ENCODE peak calls at places on chromosomes 1 and 21, in eight cellular contexts. T is AG10803, V is NB4, A is left lung, M is H9, J is heart left ventricle, C is neural crest cell, H is progenitor cell of endocrine pancreas. I is an unnamed sample.

GRCh38 chr1:245587435-245588105 is 432.8 kb downstream of the KIF26B start:
- DNase-seq in T (no peak), V (no peak), A (no peak), M (no peak), J (no peak), C (no peak), H (no peak), I (no peak)

GRCh38 chr1:4003846-4004505 is 103.9 kb upstream of the C1orf174 start:
- DNase-seq in T (no peak), V (no peak), A (peak; percentile 28), M (no peak), J (no peak), C (no peak), H (no peak), I (no peak)

GRCh38 chr1:193306430-193306829 is 120.0 kb upstream of the B3GALT2 start:
- DNase-seq in T (no peak), V (no peak), A (no peak), M (no peak), J (no peak), C (no peak), H (no peak), I (no peak)

GRCh38 chr1:206812456-206812855 is 40.2 kb upstream of the IL10 start:
- DNase-seq in T (no peak), V (peak; percentile 43), A (no peak), M (no peak), J (no peak), C (no peak), H (no peak), I (no peak)

GRCh38 chr1:185338719-185339622 is 21.9 kb upstream of the IVNS1ABP start:
- DNase-seq in T (peak; percentile 52), V (peak; percentile 93), A (no peak), M (no peak), J (peak; percentile 56), C (no peak), H (no peak), I (no peak)

GRCh38 chr1:160614410-160614809 is 32.4 kb downstream of the SLAMF1 start:
- DNase-seq in T (no peak), V (no peak), A (no peak), M (no peak), J (no peak), C (no peak), H (no peak), I (no peak)

GRCh38 chr1:182688436-182688835 is 4.0 kb upstream of the RGS8 start:
- DNase-seq in T (no peak), V (no peak), A (no peak), M (no peak), J (no peak), C (no peak), H (no peak), I (no peak)

GRCh38 chr1:29823536-29823935 is 587.2 kb downstream of the PTPRU start:
- DNase-seq in T (no peak), V (no peak), A (no peak), M (no peak), J (no peak), C (no peak), H (no peak), I (no peak)

GRCh38 chr21:29155933-29156260 is 25.5 kb downstream of the MAP3K7CL start:
- DNase-seq in T (no peak), V (no peak), A (no peak), M (no peak), J (no peak), C (no peak), H (no peak), I (no peak)

GRCh38 chr21:29157084-29157483 is 26.6 kb downstream of the MAP3K7CL start:
- DNase-seq in T (no peak), V (no peak), A (no peak), M (no peak), J (no peak), C (no peak), H (no peak), I (no peak)

GRCh38 chr21:29154270-29154669 is 23.8 kb downstream of the MAP3K7CL start:
- DNase-seq in T (no peak), V (no peak), A (no peak), M (no peak), J (no peak), C (no peak), H (no peak), I (no peak)

GRCh38 chr21:29152936-29153335 is 22.5 kb downstream of the MAP3K7CL start:
- DNase-seq in T (peak; percentile 56), V (no peak), A (no peak), M (no peak), J (no peak), C (no peak), H (no peak), I (no peak)

DNA sequence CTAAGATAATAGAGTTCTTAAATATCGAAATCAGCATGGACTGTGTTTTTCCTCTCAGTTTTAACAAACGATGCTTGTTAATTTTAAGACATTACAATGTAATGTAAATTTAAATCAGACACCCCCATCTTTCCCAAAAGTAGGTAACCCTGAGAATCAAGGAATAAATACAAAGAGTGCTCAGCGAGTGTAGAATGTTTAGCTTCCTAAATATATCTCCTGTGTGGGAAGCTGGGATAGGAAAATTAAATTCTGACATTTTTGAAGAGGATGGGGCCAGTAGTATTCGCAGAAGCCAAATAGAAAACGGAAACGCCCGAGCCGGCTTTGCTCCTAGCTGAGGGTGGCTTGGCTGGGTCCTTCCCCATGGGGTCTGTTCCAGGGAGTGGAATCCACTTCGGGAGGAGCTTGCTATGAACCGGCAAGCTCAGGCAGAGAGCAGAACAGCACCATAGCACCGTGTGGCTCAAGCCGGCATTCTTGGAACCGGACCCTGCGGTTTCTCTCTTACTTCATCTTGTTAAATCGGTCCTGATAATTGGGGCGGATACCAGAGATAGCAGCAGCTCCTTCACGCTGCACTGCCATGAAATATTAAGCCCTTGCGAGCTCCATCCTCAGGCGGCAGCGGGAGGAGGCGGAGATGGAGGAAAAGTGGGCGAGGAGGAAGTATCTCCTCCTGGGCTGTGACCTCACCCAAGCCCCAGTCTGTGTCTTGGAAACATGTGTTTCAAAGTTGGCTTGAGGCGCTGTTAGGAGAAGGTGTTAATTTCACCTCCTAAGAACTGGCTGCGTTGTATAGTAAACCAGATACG is 24.9 kb downstream of the MAP3K7CL start:
- DNase-seq in T (peak; percentile 77), V (peak; percentile 18), A (peak; percentile 69), M (peak; percentile 49), J (peak; percentile 75), C (peak; percentile 2), H (no peak), I (no peak)
- TF ChIP-seq CTCF in T (no peak), V (no peak), A (no peak), M (no peak), J (no peak), C (no peak), H (no peak), I (no peak)

GRCh38 chr1:93434987-93435386 is 12.9 kb upstream of the FNBP1L start:
- DNase-seq in T (no peak), V (no peak), A (no peak), M (no peak), J (no peak), C (no peak), H (no peak), I (no peak)

GRCh38 chr1:93436496-93436895 is 11.4 kb upstream of the FNBP1L start:
- DNase-seq in T (no peak), V (no peak), A (no peak), M (no peak), J (no peak), C (no peak), H (no peak), I (no peak)

GRCh38 chr1:93435443-93435842 is 12.5 kb upstream of the FNBP1L start:
- DNase-seq in T (no peak), V (no peak), A (no peak), M (no peak), J (no peak), C (no peak), H (no peak), I (no peak)

GRCh38 chr1:93434088-93434487 is 13.8 kb upstream of the FNBP1L start:
- DNase-seq in T (no peak), V (no peak), A (no peak), M (no peak), J (no peak), C (no peak), H (no peak), I (no peak)

DNA sequence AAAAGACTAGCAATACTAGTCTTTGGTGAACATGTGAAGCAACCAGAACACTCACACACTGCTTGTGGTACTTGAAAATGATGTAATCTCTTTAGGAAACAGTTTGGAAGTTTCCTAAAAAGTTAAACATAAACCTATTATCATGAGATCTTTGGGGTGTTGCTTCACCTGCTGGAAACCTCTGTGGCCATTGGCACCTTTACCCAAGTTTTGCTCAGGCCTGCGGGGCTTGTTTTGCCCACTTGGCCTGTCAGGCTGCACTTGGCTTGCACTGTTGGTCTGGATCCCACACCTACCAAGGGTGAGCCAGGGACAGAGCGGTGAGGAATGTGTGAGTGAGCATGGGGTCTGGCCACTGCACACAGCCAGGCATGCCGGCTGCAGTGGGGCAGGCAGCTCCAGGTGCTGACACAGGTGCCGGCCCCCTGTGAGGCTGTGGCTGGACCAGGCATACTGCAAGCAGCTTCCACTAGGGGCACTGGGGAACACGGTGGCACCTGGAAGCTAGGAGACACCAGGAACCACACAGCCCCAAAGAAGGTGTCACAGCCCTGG is 14.4 kb upstream of the FNBP1L start:
- DNase-seq in T (no peak), V (no peak), A (no peak), M (peak; percentile 65), J (no peak), C (no peak), H (no peak), I (no peak)
- TF ChIP-seq CTCF in T (peak; percentile 5), V (no peak), A (no peak), M (peak; percentile 40), J (no peak), C (no peak), H (peak; percentile 39), I (no peak)

GRCh38 chr1:43388021-43388575 is 1.5 kb downstream of the MED8 start:
- DNase-seq in T (peak; percentile 24), V (no peak), A (no peak), M (no peak), J (no peak), C (no peak), H (no peak), I (no peak)

GRCh38 chr1:43386676-43387075 is 2.9 kb downstream of the MED8 start:
- DNase-seq in T (no peak), V (no peak), A (no peak), M (no peak), J (no peak), C (no peak), H (no peak), I (no peak)

GRCh38 chr1:43389326-43390313 is at the start of the genes MED8 and SZT2:
- DNase-seq in T (peak; percentile 91), V (peak; percentile 93), A (peak; percentile 94), M (peak; percentile 98), J (peak; percentile 96), C (peak; percentile 94), H (peak; percentile 92), I (peak; percentile 89)

GRCh38 chr1:43392702-43393101 is 3.0 kb downstream of the SZT2 start:
- DNase-seq in T (no peak), V (no peak), A (no peak), M (no peak), J (no peak), C (no peak), H (no peak), I (no peak)

DNA sequence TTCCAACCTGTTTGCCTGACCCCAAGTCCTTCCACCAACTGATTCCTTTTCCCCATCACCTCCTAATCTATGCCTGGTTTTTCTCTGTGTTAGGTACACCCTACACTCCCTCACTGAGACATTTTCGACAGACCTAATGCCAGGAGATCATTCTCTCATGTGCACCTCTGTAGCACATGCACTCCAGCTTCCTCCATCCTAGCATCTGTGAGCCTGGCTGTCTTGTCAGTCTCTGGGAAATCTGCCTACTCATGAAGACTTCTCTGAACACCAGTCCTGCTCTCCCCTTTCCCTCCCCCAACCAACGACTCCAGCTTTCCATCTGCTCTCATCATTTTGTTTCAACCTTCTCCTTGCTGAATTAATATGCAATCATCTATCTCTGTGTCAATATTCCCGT is 987 bp downstream of the MED8 start:
- DNase-seq in T (no peak), V (no peak), A (no peak), M (no peak), J (no peak), C (no peak), H (no peak), I (no peak)
- TF ChIP-seq CTCF in T (no peak), V (no peak), A (no peak), M (no peak), J (no peak), C (no peak), H (no peak), I (no peak)

DNA sequence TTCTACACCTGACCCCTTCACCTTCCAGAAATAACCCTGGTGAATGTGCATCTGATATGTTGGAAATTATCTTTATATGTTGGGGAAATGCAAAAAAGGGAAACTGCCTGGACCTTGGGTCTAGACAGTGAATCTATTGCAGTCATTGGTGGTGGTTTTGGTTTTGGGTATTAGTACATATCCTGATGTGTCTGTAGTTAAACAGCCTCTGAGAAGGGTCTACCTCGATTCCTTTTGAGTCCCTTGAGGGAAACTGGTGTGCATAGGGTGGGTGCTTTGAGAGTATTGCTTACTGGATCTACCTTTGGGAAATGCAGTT is 127.3 kb upstream of the KIAA0040 start:
- DNase-seq in T (no peak), V (no peak), A (no peak), M (no peak), J (no peak), C (no peak), H (no peak), I (no peak)
- TF ChIP-seq CTCF in T (no peak), V (no peak), A (peak; percentile 31), M (peak; percentile 29), J (no peak), C (no peak), H (no peak), I (no peak)

I was measured in mesothelial cell of epicardium.